ENCODE peak calls at places on chromosomes 2 and 18, in eight cellular contexts. L, H, F, W, Y, E, R and G are unnamed samples.

GRCh38 chr2:170227467-170228075 is 49.6 kb downstream of the MYO3B start:
- DNase-seq in Y (no peak), R (no peak), W (no peak), L (no peak), H (no peak), F (no peak), E (peak; percentile 14), G (no peak)

GRCh38 chr2:58871469-58872142 is 630.5 kb upstream of the FANCL start:
- DNase-seq in L (no peak), W (peak; percentile 16), R (no peak), Y (no peak), F (no peak), H (no peak), E (no peak), G (no peak)

GRCh38 chr18:44060197-44060596 is 620.5 kb upstream of the SETBP1 start:
- DNase-seq in Y (no peak), F (no peak), L (no peak), R (no peak), H (no peak), W (no peak), E (no peak), G (no peak)

GRCh38 chr2:73830871-73831401 is 2.2 kb downstream of the STAMBP start:
- DNase-seq in H (no peak), R (peak; percentile 7), L (peak; percentile 81), E (no peak), F (peak; percentile 61), W (peak; percentile 78), Y (no peak), G (peak; percentile 99)

GRCh38 chr2:141641462-141641861 is 489.4 kb downstream of the LRP1B start:
- DNase-seq in Y (no peak), R (no peak), W (peak; percentile 57), L (peak; percentile 1), E (no peak), F (no peak), H (no peak), G (peak; percentile 74)

GRCh38 chr2:75100011-75100680 is 99.2 kb downstream of the TACR1 start:
- DNase-seq in F (no peak), Y (no peak), H (no peak), W (peak; percentile 14), R (no peak), E (no peak), L (peak; percentile 71), G (peak; percentile 91)

GRCh38 chr2:10124538-10125045 is 2.1 kb downstream of the RRM2 start:
- DNase-seq in L (no peak), W (peak; percentile 89), E (peak; percentile 55), H (no peak), F (peak; percentile 83), R (no peak), Y (no peak), G (no peak)

GRCh38 chr2:65070172-65070830 is 14.1 kb downstream of the CEP68 start:
- DNase-seq in H (no peak), R (no peak), E (no peak), W (peak; percentile 48), L (no peak), Y (no peak), F (no peak), G (peak; percentile 20)

GRCh38 chr18:67310826-67311225 is 205.7 kb downstream of the DSEL start:
- DNase-seq in L (no peak), H (no peak), Y (no peak), W (peak; percentile 51), E (no peak), R (no peak), F (no peak), G (peak; percentile 34)

GRCh38 chr18:26307161-26307773 is 81.0 kb downstream of the TAF4B start:
- DNase-seq in L (no peak), H (no peak), E (peak; percentile 52), R (no peak), F (peak; percentile 75), Y (peak; percentile 29), W (peak; percentile 87), G (peak; percentile 51)

GRCh38 chr2:69272803-69273471 is 114.1 kb downstream of the GFPT1 start:
- DNase-seq in L (no peak), Y (no peak), W (peak; percentile 90), F (peak; percentile 46), R (no peak), H (no peak), E (no peak), G (no peak)

GRCh38 chr2:186299610-186300009 is 186.4 kb upstream of the ZC3H15 start:
- DNase-seq in E (no peak), R (no peak), W (no peak), H (no peak), L (no peak), F (no peak), Y (no peak), G (no peak)

GRCh38 chr2:23940976-23941605 is 828 bp downstream of the UBXN2A start:
- DNase-seq in L (no peak), W (peak; percentile 50), E (no peak), Y (no peak), R (no peak), F (peak; percentile 38), H (no peak), G (no peak)

GRCh38 chr2:38968021-38968420 is 78.3 kb downstream of the ARHGEF33 start:
- DNase-seq in Y (no peak), H (no peak), F (no peak), W (no peak), R (no peak), L (no peak), E (no peak), G (no peak)

GRCh38 chr2:88753833-88754584 is 62.5 kb downstream of the RPIA start:
- DNase-seq in Y (no peak), H (no peak), F (no peak), L (no peak), W (peak; percentile 68), R (no peak), E (peak; percentile 69), G (peak; percentile 49)

GRCh38 chr2:109440507-109441156 is 173.1 kb downstream of the SEPTIN10 start:
- DNase-seq in R (no peak), E (no peak), W (peak; percentile 46), Y (no peak), L (no peak), H (no peak), F (no peak), G (no peak)

GRCh38 chr2:34547900-34548299 is 948.8 kb upstream of the FAM98A start:
- DNase-seq in F (no peak), E (no peak), W (no peak), L (no peak), H (no peak), R (no peak), Y (no peak), G (no peak)

GRCh38 chr2:52608030-52608429 is 1159.6 kb upstream of the CHAC2 start:
- DNase-seq in R (no peak), H (no peak), Y (no peak), W (no peak), L (no peak), F (no peak), E (no peak), G (no peak)

GRCh38 chr18:73684651-73685050 is 463.0 kb downstream of the FBXO15 start:
- DNase-seq in R (no peak), L (no peak), H (no peak), Y (no peak), E (no peak), F (no peak), W (no peak), G (peak; percentile 25)

GRCh38 chr2:220703279-220703678 is 868.8 kb downstream of the EPHA4 start:
- DNase-seq in L (peak; percentile 47), Y (no peak), E (no peak), R (no peak), H (no peak), W (peak; percentile 37), F (no peak), G (peak; percentile 65)

GRCh38 chr2:29273004-29273703 is 157.9 kb downstream of the CLIP4 start:
- DNase-seq in F (no peak), Y (no peak), E (no peak), H (no peak), W (no peak), L (no peak), R (no peak), G (no peak)

GRCh38 chr2:238963164-238963969 is 115.5 kb downstream of the TWIST2 start:
- DNase-seq in Y (no peak), E (no peak), F (no peak), H (no peak), W (peak; percentile 75), R (no peak), L (no peak), G (no peak)

GRCh38 chr18:79026491-79026890 is 42.7 kb upstream of the ATP9B start:
- DNase-seq in R (no peak), H (no peak), W (no peak), L (no peak), Y (no peak), E (no peak), F (no peak), G (no peak)

GRCh38 chr2:136394136-136395060 is 276.4 kb upstream of the CXCR4 start:
- DNase-seq in R (no peak), L (no peak), H (no peak), Y (no peak), F (no peak), W (no peak), E (peak; percentile 44), G (no peak)

GRCh38 chr2:68225119-68225632 is 27.2 kb downstream of the PPP3R1 start:
- DNase-seq in E (peak; percentile 22), L (no peak), Y (peak; percentile 69), R (no peak), W (peak; percentile 65), F (peak; percentile 57), H (no peak), G (peak; percentile 36)

GRCh38 chr2:197258580-197258979 is 52.0 kb downstream of the ANKRD44 start:
- DNase-seq in R (no peak), L (no peak), Y (no peak), W (peak; percentile 50), H (no peak), F (no peak), E (no peak), G (no peak)

GRCh38 chr2:150878347-150878746 is 383.3 kb downstream of the RBM43 start:
- DNase-seq in H (no peak), L (no peak), R (no peak), Y (no peak), E (no peak), W (peak; percentile 52), F (no peak), G (peak; percentile 66)

GRCh38 chr2:45293182-45293581 is 283.9 kb upstream of the SIX2 start:
- DNase-seq in H (no peak), Y (no peak), F (no peak), R (no peak), L (no peak), E (no peak), W (peak; percentile 72), G (no peak)